ENCODE peak calls at places on chromosome 2, in eight cellular contexts. L is upper lobe of right lung, F is WTC11, Y is testis, M is ascending aorta, D is neural crest cell, S is progenitor cell of endocrine pancreas, E is IMR-90. W is an unnamed sample.

GRCh38 chr2:147451131-147451530 is 393.7 kb upstream of the ACVR2A start:
- DNase-seq in L (no peak), F (no peak), Y (no peak), M (no peak), D (no peak), S (no peak), E (no peak), W (no peak)

GRCh38 chr2:173193925-173194324 is 118.3 kb downstream of the MAP3K20 start:
- DNase-seq in L (no peak), F (no peak), Y (no peak), M (no peak), D (no peak), S (no peak), E (peak; percentile 53), W (no peak)

GRCh38 chr2:96147593-96148201 is 2.5 kb upstream of the DUSP2 start:
- DNase-seq in L (peak; percentile 51), F (no peak), Y (no peak), M (peak; percentile 63), D (no peak), S (no peak), E (no peak), W (no peak)

GRCh38 chr2:240460781-240461431 is 25.4 kb downstream of the GPC1 start:
- DNase-seq in L (peak; percentile 57), F (peak; percentile 36), Y (peak; percentile 13), M (peak; percentile 59), D (no peak), S (no peak), E (no peak), W (no peak)

GRCh38 chr2:172094319-172095145 is 8.2 kb downstream of the DLX2 start:
- DNase-seq in L (no peak), F (peak; percentile 44), Y (no peak), M (no peak), D (peak; percentile 28), S (no peak), E (no peak), W (no peak)

GRCh38 chr2:234715671-234716250 is 218.9 kb upstream of the ARL4C start:
- DNase-seq in L (no peak), F (no peak), Y (no peak), M (no peak), D (no peak), S (no peak), E (no peak), W (peak; percentile 66)

GRCh38 chr2:173658946-173659371 is 304.3 kb downstream of the CDCA7 start:
- DNase-seq in L (no peak), F (no peak), Y (no peak), M (no peak), D (no peak), S (no peak), E (peak; percentile 60), W (no peak)

GRCh38 chr2:47360937-47361336 is 42.0 kb upstream of the MSH2 start:
- DNase-seq in L (no peak), F (no peak), Y (no peak), M (no peak), D (no peak), S (no peak), E (peak; percentile 92), W (no peak)

GRCh38 chr2:43049836-43050796 is 176.3 kb downstream of the ZFP36L2 start:
- DNase-seq in L (peak; percentile 54), F (peak; percentile 8), Y (no peak), M (no peak), D (no peak), S (no peak), E (no peak), W (no peak)

GRCh38 chr2:128358941-128359731 is 40.5 kb upstream of the HS6ST1 start:
- DNase-seq in L (peak; percentile 52), F (no peak), Y (peak; percentile 4), M (peak; percentile 38), D (no peak), S (no peak), E (no peak), W (peak; percentile 72)

GRCh38 chr2:54671010-54671409 is 52.5 kb upstream of the EML6 start:
- DNase-seq in L (no peak), F (no peak), Y (no peak), M (no peak), D (no peak), S (no peak), E (no peak), W (peak; percentile 17)

GRCh38 chr2:6556755-6557154 is 309.0 kb downstream of the CMPK2 start:
- DNase-seq in L (no peak), F (no peak), Y (no peak), M (no peak), D (no peak), S (no peak), E (peak; percentile 71), W (no peak)

GRCh38 chr2:185127412-185127811 is 529.1 kb downstream of the ZNF804A start:
- DNase-seq in L (no peak), F (no peak), Y (no peak), M (no peak), D (no peak), S (no peak), E (no peak), W (no peak)

DNA sequence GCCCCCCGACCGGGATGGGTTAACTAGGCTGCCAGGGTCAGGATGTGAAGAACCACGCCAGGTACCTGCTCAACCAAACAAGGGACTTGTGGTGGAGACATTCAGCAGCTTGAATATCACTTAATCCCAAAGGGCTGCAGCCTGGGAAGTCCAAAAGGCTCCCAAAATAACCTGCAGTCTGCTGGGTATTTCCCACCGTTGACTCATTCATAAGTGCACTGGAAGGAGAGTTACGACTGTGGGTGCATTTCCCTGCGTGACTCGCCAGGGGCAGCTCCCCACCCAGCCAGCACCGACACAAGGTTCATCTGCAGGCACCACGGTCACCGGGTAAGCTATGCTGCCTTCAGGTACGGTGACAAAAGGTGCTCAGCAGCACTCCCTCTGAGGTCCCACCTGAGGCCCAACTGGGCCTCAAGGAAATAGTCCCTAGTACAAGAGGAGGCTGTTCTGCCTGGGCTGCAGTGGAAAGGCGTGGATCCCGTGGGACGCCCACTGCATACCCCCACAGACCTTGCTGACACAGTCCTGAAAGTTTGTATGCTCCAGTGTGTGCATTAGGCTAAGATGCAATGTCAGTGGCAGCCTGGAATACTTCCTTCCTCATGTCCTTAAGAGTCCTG is 86.5 kb downstream of the UXS1 start:
- DNase-seq in L (no peak), F (no peak), Y (no peak), M (no peak), D (no peak), S (no peak), E (peak; percentile 81), W (peak; percentile 72)
- TF ChIP-seq CTCF in L (no peak), F (no peak), Y (no peak), M (no peak), D (no peak), S (no peak), E (peak; percentile 11), W (no peak)

GRCh38 chr2:219559156-219559915 is 12.0 kb downstream of the OBSL1 start:
- DNase-seq in L (no peak), F (no peak), Y (no peak), M (no peak), D (no peak), S (no peak), E (no peak), W (no peak)

GRCh38 chr2:219562049-219563020 is 9.0 kb downstream of the OBSL1 start:
- DNase-seq in L (peak; percentile 51), F (no peak), Y (no peak), M (peak; percentile 55), D (no peak), S (no peak), E (no peak), W (no peak)

GRCh38 chr2:219560893-219561178 is 10.5 kb downstream of the OBSL1 start:
- DNase-seq in L (no peak), F (no peak), Y (no peak), M (no peak), D (no peak), S (no peak), E (no peak), W (no peak)

GRCh38 chr2:219561179-219562048 is 9.9 kb downstream of the OBSL1 start:
- DNase-seq in L (no peak), F (no peak), Y (no peak), M (no peak), D (no peak), S (no peak), E (no peak), W (no peak)

GRCh38 chr2:219560037-219560892 is 11.1 kb downstream of the OBSL1 start:
- DNase-seq in L (no peak), F (no peak), Y (no peak), M (no peak), D (no peak), S (no peak), E (no peak), W (no peak)
- TF ChIP-seq CTCF in L (peak; percentile 81), F (peak; percentile 91), Y (peak; percentile 94), M (peak; percentile 83), D (peak; percentile 74), S (peak; percentile 71), E (peak; percentile 39), W (peak; percentile 75)

DNA sequence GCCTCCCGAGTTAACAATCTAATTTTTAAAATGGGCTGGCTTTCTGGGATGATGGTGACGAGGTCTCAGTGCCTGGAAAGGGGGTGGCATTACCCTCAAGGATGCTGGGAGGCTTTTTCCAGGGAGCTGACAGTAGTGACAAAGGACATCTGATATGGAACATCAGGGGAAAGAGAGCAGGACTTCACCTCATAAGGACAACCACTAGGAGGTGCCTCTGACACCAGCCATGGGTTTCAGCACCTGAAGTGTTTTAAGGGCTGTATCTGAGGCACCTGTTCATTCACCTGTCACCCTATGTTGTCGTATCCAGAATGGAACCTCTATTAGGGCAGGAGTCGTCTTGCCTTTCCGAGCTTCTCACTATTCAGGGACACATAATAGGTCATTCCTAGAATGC is 10.8 kb downstream of the IL36B start:
- DNase-seq in L (no peak), F (peak; percentile 22), Y (no peak), M (no peak), D (no peak), S (no peak), E (no peak), W (peak; percentile 32)
- TF ChIP-seq CTCF in L (peak; percentile 10), F (no peak), Y (no peak), M (no peak), D (no peak), S (peak; percentile 16), E (no peak), W (no peak)

DNA sequence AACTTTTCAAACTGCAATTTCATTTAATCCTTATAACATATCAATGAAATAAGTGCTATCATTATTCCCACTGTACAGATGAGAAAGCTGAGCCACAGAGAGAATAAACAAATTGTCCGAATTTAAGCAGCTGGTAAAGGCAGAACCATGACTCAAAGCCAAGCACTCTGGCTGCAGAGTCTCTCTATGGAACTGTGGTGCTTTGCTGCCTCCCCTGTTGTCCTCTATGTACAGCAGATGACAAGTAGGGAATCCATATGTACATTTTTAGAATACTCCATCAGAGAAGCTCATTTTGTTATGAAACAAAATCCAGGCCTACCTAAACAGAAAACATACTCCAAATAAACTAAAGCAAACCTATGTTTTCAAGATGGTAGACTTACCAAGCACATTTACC is 45.1 kb downstream of the FARSB start:
- DNase-seq in L (no peak), F (no peak), Y (no peak), M (no peak), D (no peak), S (no peak), E (peak; percentile 12), W (no peak)
- TF ChIP-seq CTCF in L (no peak), F (no peak), Y (no peak), M (no peak), D (no peak), S (no peak), E (no peak), W (peak; percentile 22)

W was measured in osteocyte.